ENCODE peak calls at places on chromosomes 6 and 20, in five cellular contexts. H is neuronal stem cell, L is mesendoderm, D is OCI-LY7, W is HCT116. U is an unnamed sample.
A peak's percentile ranks its signal among the peaks of the same experiment; 100 is the strongest.

GRCh38 chr20:17935761-17936160 is 32.8 kb downstream of the SNX5 start:
- DNase-seq in H (no peak), L (no peak), D (no peak), W (no peak), U (no peak)

GRCh38 chr6:109486068-109486467 is 3.0 kb upstream of the ZBTB24 start:
- DNase-seq in H (no peak), L (no peak), D (no peak), W (no peak), U (no peak)

GRCh38 chr20:63337786-63338420 is 23.2 kb downstream of the CHRNA4 start:
- DNase-seq in H (no peak), L (no peak), D (no peak), W (no peak), U (peak; percentile 38)

GRCh38 chr6:169640347-169640972 is 61.4 kb downstream of the WDR27 start:
- DNase-seq in H (no peak), L (no peak), D (no peak), W (no peak), U (peak; percentile 52)

GRCh38 chr6:56489559-56489958 is 153.1 kb downstream of the DST start:
- DNase-seq in H (no peak), L (no peak), D (no peak), W (no peak), U (no peak)

GRCh38 chr6:1624848-1625341 is 15.2 kb downstream of the FOXC1 start:
- DNase-seq in H (no peak), L (peak; percentile 63), D (no peak), W (no peak), U (peak; percentile 54)

GRCh38 chr6:140460267-140460666 is 1085.8 kb upstream of the CITED2 start:
- DNase-seq in H (no peak), L (no peak), D (no peak), W (no peak), U (no peak)

GRCh38 chr6:142694054-142694453 is 250.9 kb downstream of the HIVEP2 start:
- DNase-seq in H (no peak), L (no peak), D (no peak), W (no peak), U (peak; percentile 76)

GRCh38 chr20:3461911-3462677 is 8.7 kb upstream of the ATRN start:
- DNase-seq in H (no peak), L (no peak), D (no peak), W (no peak), U (no peak)

GRCh38 chr6:130162421-130162820 is 60.3 kb downstream of the SAMD3 start:
- DNase-seq in H (no peak), L (no peak), D (no peak), W (no peak), U (peak; percentile 13)

GRCh38 chr6:17012421-17013225 is 89.2 kb upstream of the STMND1 start:
- DNase-seq in H (no peak), L (peak; percentile 90), D (no peak), W (no peak), U (peak; percentile 61)

GRCh38 chr6:56542367-56543331 is 100.0 kb downstream of the DST start:
- DNase-seq in H (peak; percentile 87), L (peak; percentile 99), D (no peak), W (peak; percentile 92), U (peak; percentile 99)

GRCh38 chr6:6918216-6918983 is 189.4 kb upstream of the RREB1 start:
- DNase-seq in H (no peak), L (no peak), D (no peak), W (peak; percentile 13), U (peak; percentile 70)

GRCh38 chr20:40046703-40047102 is 642.3 kb downstream of the MAFB start:
- DNase-seq in H (no peak), L (no peak), D (no peak), W (no peak), U (no peak)

GRCh38 chr20:63567382-63568169 is 6.5 kb downstream of the HELZ2 start:
- DNase-seq in H (no peak), L (no peak), D (peak; percentile 30), W (no peak), U (no peak)

GRCh38 chr6:105270511-105270910 is 90.7 kb upstream of the POPDC3 start:
- DNase-seq in H (no peak), L (no peak), D (no peak), W (no peak), U (no peak)

GRCh38 chr20:17481661-17482060 is 49.5 kb downstream of the BFSP1 start:
- DNase-seq in H (no peak), L (no peak), D (no peak), W (no peak), U (no peak)

GRCh38 chr6:4384638-4385036 is 249.3 kb upstream of the ECI2 start:
- DNase-seq in H (no peak), L (no peak), D (no peak), W (no peak), U (no peak)

GRCh38 chr6:113858605-113859348 is 1.6 kb downstream of the MARCKS start:
- DNase-seq in H (peak; percentile 94), L (peak; percentile 97), D (peak; percentile 75), W (peak; percentile 77), U (peak; percentile 86)

GRCh38 chr6:113860165-113860955 is 3.2 kb downstream of the MARCKS start:
- DNase-seq in H (no peak), L (no peak), D (no peak), W (no peak), U (peak; percentile 58)

GRCh38 chr6:113858067-113858604 is 991 bp downstream of the MARCKS start:
- DNase-seq in H (peak; percentile 51), L (peak; percentile 64), D (no peak), W (no peak), U (peak; percentile 52)

GRCh38 chr6:113859349-113860164 is 2.4 kb downstream of the MARCKS start:
- DNase-seq in H (no peak), L (peak; percentile 60), D (no peak), W (no peak), U (peak; percentile 55)

DNA sequence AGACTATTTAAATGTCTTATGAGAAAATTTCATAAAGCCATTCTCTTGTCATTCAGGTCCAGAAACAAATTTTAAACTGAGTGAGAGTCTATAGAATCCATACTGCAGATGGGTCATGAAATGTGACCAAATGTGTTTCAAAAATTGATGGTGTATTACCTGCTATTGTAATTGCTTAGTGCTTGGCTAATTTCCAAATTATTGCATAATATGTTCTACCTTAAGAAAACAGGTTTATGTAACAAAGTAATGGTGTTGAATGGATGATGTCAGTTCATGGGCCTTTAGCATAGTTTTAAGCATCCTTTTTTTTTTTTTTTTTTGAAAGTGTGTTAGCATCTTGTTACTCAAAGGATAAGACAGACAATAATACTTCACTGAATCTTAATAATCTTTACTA is 5.0 kb downstream of the MARCKS start:
- DNase-seq in H (no peak), L (no peak), D (no peak), W (no peak), U (no peak)
- H3K4me1 ChIP-seq in H (no peaks in the 10 kb centered on the region), L (no peaks in the 10 kb centered on the region), D (peaks cover 10% of the 10 kb centered on the region), W (peaks cover 5% of the 10 kb centered on the region), U (no peaks in the 10 kb centered on the region)

GRCh38 chr6:32558426-32559057 is 28.5 kb upstream of the HLA-DRB5 start:
- DNase-seq in H (no peak), L (peak; percentile 13), D (no peak), W (no peak), U (no peak)
- H3K4me2 ChIP-seq in H (no peak overlapping the region), L (no peak overlapping the region), D (no peak overlapping the region), W (no peak overlapping the region), U (no peak overlapping the region)

DNA sequence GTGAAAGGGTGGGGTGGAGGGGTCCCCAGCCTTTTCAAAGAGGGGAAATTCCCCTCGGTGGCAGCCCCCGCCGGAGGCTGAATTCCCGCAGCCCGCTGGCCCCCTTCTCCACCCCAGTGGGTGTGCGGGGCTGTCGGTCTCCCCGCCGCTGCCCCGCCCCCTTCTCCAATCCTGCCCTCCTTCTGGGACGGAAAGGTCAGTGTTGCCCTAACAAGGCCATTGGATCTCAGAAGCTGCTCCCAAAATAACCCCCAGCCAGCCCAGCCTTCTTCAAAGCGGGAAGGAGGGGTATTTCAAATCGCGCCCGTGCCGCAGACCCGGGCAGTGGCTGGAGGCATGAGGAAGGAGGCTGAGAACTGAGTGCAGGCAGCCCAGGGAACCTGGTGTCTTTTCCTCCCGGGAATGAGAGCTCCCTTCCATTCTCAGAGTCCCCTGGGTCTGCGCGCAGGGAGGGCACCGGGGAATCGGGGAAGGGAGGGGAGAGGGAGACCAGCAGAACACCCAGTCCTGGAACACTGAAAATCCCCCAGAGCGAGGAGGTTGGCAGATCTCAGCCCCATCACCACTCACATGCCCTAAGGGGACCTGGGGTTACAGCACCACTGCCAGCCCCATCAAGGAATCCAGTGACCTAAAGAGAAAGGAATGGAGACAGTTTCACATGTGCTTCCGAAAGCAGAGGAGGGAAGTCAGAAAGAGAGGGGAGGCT is at the start of gene JPH2:
- DNase-seq in H (no peak), L (peak; percentile 97), D (no peak), W (no peak), U (peak; percentile 37)
- H3K4me3 ChIP-seq in H (peak within 1 kb of the TSS; percentile 42), L (peak within 1 kb of the TSS; percentile 22), D (no peak within 1 kb of the TSS), W (peak within 1 kb of the TSS; percentile 30), U (peak within 1 kb of the TSS; percentile 42)

GRCh38 chr6:52535711-52536423 is 41.0 kb downstream of the TRAM2 start:
- DNase-seq in H (no peak), L (no peak), D (peak; percentile 61), W (no peak), U (no peak)

GRCh38 chr6:52536424-52536916 is 40.4 kb downstream of the TRAM2 start:
- DNase-seq in H (no peak), L (no peak), D (peak; percentile 87), W (no peak), U (no peak)

GRCh38 chr6:52538921-52539354 is 37.9 kb downstream of the TRAM2 start:
- DNase-seq in H (no peak), L (peak; percentile 79), D (no peak), W (no peak), U (peak; percentile 77)

GRCh38 chr6:52538252-52538905 is 38.5 kb downstream of the TRAM2 start:
- DNase-seq in H (no peak), L (no peak), D (no peak), W (no peak), U (peak; percentile 55)

GRCh38 chr6:52537001-52537753 is 39.7 kb downstream of the TRAM2 start:
- DNase-seq in H (no peak), L (no peak), D (peak; percentile 81), W (no peak), U (peak; percentile 48)
- H3K4me1 ChIP-seq in H (peaks cover 3% of the 10 kb centered on the region), L (peaks cover 38% of the 10 kb centered on the region), D (peaks cover 79% of the 10 kb centered on the region), W (peaks cover 10% of the 10 kb centered on the region), U (peaks cover 49% of the 10 kb centered on the region)

DNA sequence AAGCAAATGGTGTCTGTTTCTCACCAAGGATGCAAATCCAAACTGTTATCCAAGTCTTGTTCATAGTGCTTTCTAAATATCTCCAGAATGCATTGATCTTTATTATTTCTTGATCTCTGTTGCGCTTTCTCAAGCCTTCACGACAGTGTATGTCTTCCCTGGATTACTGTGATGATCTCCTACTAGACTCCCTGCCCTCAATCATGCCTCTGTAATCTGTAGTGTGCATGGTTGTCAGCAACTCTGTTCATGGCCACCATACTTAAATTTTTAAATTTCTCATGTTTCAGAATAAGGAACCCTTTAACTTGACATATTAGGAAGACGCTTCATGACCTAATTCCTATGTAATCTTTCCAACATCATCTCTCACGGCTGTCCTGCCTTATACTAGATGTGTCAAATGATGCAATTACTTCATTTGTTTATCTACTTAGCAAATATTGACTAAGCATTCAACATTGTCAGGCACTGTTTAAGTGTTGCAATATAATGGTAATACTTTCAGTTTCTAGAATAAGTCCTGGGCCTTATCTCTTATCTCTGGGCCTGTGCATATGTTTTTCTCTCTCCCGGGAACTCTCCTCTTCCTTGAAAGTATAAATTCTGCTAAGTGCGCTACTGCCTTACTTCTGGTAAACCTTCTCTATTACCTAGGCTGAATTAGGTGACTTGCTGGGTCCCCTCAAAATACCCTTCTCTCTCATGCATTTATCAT is 25.6 kb upstream of the AHI1 start:
- DNase-seq in H (no peak), L (no peak), D (no peak), W (no peak), U (peak; percentile 30)
- H3K4me2 ChIP-seq in H (no peak overlapping the region), L (no peak overlapping the region), D (no peak overlapping the region), W (no peak overlapping the region), U (no peak overlapping the region)

GRCh38 chr6:36598739-36599318 is 4.7 kb downstream of the SRSF3 start:
- DNase-seq in H (no peak), L (no peak), D (no peak), W (no peak), U (no peak)
- H3K4me3 ChIP-seq in H (no peak overlapping the region), L (no peak overlapping the region), D (peak overlapping the region; percentile 97), W (no peak overlapping the region), U (peak overlapping the region; percentile 84)